ENCODE peak calls at places on chromosomes 16 and 17, in seven cellular contexts. One of them, this sample, is unnamed.

GRCh38 chr16:12124742-12125141 is 148.2 kb downstream of the SNX29 start:
- DNase-seq in left ventricle myocardium inferior: no peak
- DNase-seq in neural crest cell: no peak
- DNase-seq in A549: no peak
- DNase-seq in foreskin fibroblast: no peak
- DNase-seq in ascending aorta: no peak
- DNase-seq in OCI-LY7: peak
- DNase-seq in this sample: no peak

GRCh38 chr17:57617218-57617617 is 127.9 kb downstream of the CCDC182 start:
- DNase-seq in neural crest cell: no peak
- DNase-seq in ascending aorta: no peak
- DNase-seq in OCI-LY7: no peak
- DNase-seq in left ventricle myocardium inferior: no peak
- DNase-seq in foreskin fibroblast: no peak
- DNase-seq in A549: no peak
- DNase-seq in this sample: no peak

GRCh38 chr17:82943751-82944150 is 103.9 kb upstream of the ZNF750 start:
- DNase-seq in foreskin fibroblast: no peak
- DNase-seq in A549: no peak
- DNase-seq in neural crest cell: no peak
- DNase-seq in ascending aorta: no peak
- DNase-seq in OCI-LY7: no peak
- DNase-seq in left ventricle myocardium inferior: peak
- DNase-seq in this sample: no peak

GRCh38 chr16:54933281-54934150 is 2.9 kb downstream of the IRX5 start:
- DNase-seq in neural crest cell: peak
- DNase-seq in A549: no peak
- DNase-seq in ascending aorta: no peak
- DNase-seq in foreskin fibroblast: no peak
- DNase-seq in OCI-LY7: no peak
- DNase-seq in left ventricle myocardium inferior: no peak
- DNase-seq in this sample: no peak

GRCh38 chr16:57694556-57695377 is at the start of gene DRC7:
- DNase-seq in A549: peak
- DNase-seq in ascending aorta: no peak
- DNase-seq in left ventricle myocardium inferior: no peak
- DNase-seq in OCI-LY7: peak
- DNase-seq in neural crest cell: peak
- DNase-seq in foreskin fibroblast: no peak
- DNase-seq in this sample: no peak

GRCh38 chr16:2465653-2466415 is 5.3 kb upstream of the NTN3 start:
- DNase-seq in A549: peak
- DNase-seq in left ventricle myocardium inferior: no peak
- DNase-seq in foreskin fibroblast: no peak
- DNase-seq in OCI-LY7: peak
- DNase-seq in ascending aorta: no peak
- DNase-seq in neural crest cell: no peak
- DNase-seq in this sample: no peak

GRCh38 chr17:69406906-69407305 is 7.6 kb upstream of the MAP2K6 start:
- DNase-seq in OCI-LY7: no peak
- DNase-seq in A549: no peak
- DNase-seq in left ventricle myocardium inferior: no peak
- DNase-seq in ascending aorta: no peak
- DNase-seq in foreskin fibroblast: no peak
- DNase-seq in neural crest cell: no peak
- DNase-seq in this sample: peak

GRCh38 chr16:53428681-53429080 is 5.6 kb upstream of the RBL2 start:
- DNase-seq in A549: no peak
- DNase-seq in left ventricle myocardium inferior: no peak
- DNase-seq in OCI-LY7: no peak
- DNase-seq in ascending aorta: no peak
- DNase-seq in neural crest cell: no peak
- DNase-seq in foreskin fibroblast: no peak
- DNase-seq in this sample: no peak

GRCh38 chr17:45307290-45308015 is 9.4 kb downstream of the MAP3K14 start:
- DNase-seq in foreskin fibroblast: peak
- DNase-seq in OCI-LY7: peak
- DNase-seq in A549: peak
- DNase-seq in left ventricle myocardium inferior: no peak
- DNase-seq in ascending aorta: no peak
- DNase-seq in neural crest cell: no peak
- DNase-seq in this sample: peak

GRCh38 chr16:48687421-48688038 is 77.5 kb upstream of the N4BP1 start:
- DNase-seq in ascending aorta: no peak
- DNase-seq in left ventricle myocardium inferior: peak
- DNase-seq in OCI-LY7: peak
- DNase-seq in foreskin fibroblast: peak
- DNase-seq in neural crest cell: peak
- DNase-seq in A549: peak
- DNase-seq in this sample: peak

GRCh38 chr16:55116165-55116894 is 185.7 kb downstream of the IRX5 start:
- DNase-seq in ascending aorta: no peak
- DNase-seq in OCI-LY7: no peak
- DNase-seq in foreskin fibroblast: peak
- DNase-seq in A549: no peak
- DNase-seq in left ventricle myocardium inferior: no peak
- DNase-seq in neural crest cell: no peak
- DNase-seq in this sample: peak

GRCh38 chr17:76189247-76189646 is 48.2 kb upstream of the FOXJ1 start:
- DNase-seq in A549: no peak
- DNase-seq in neural crest cell: no peak
- DNase-seq in left ventricle myocardium inferior: no peak
- DNase-seq in ascending aorta: no peak
- DNase-seq in foreskin fibroblast: no peak
- DNase-seq in OCI-LY7: no peak
- DNase-seq in this sample: no peak

GRCh38 chr16:84526794-84527485 is 22.5 kb upstream of the MEAK7 start:
- DNase-seq in ascending aorta: no peak
- DNase-seq in A549: no peak
- DNase-seq in neural crest cell: peak
- DNase-seq in OCI-LY7: no peak
- DNase-seq in left ventricle myocardium inferior: peak
- DNase-seq in foreskin fibroblast: peak
- DNase-seq in this sample: no peak

GRCh38 chr16:21980032-21980431 is 20.9 kb downstream of the PDZD9 start:
- DNase-seq in left ventricle myocardium inferior: no peak
- DNase-seq in foreskin fibroblast: no peak
- DNase-seq in neural crest cell: no peak
- DNase-seq in A549: no peak
- DNase-seq in OCI-LY7: no peak
- DNase-seq in ascending aorta: no peak
- DNase-seq in this sample: no peak

GRCh38 chr17:68048996-68049395 is 13.5 kb downstream of the KPNA2 start:
- DNase-seq in ascending aorta: no peak
- DNase-seq in neural crest cell: no peak
- DNase-seq in OCI-LY7: peak
- DNase-seq in foreskin fibroblast: no peak
- DNase-seq in A549: peak
- DNase-seq in left ventricle myocardium inferior: no peak
- DNase-seq in this sample: no peak

GRCh38 chr16:30941600-30942420 is 7.1 kb upstream of the ORAI3 start:
- DNase-seq in left ventricle myocardium inferior: peak
- DNase-seq in ascending aorta: no peak
- DNase-seq in OCI-LY7: peak
- DNase-seq in foreskin fibroblast: no peak
- DNase-seq in A549: peak
- DNase-seq in neural crest cell: peak
- DNase-seq in this sample: no peak

GRCh38 chr17:62859146-62859545 is 51.0 kb upstream of the MARCHF10 start:
- DNase-seq in OCI-LY7: no peak
- DNase-seq in neural crest cell: no peak
- DNase-seq in foreskin fibroblast: peak
- DNase-seq in A549: no peak
- DNase-seq in ascending aorta: no peak
- DNase-seq in left ventricle myocardium inferior: no peak
- DNase-seq in this sample: no peak

GRCh38 chr16:69373019-69373418 is 12.8 kb downstream of the TERF2 start:
- DNase-seq in OCI-LY7: no peak
- DNase-seq in ascending aorta: no peak
- DNase-seq in foreskin fibroblast: no peak
- DNase-seq in A549: no peak
- DNase-seq in neural crest cell: no peak
- DNase-seq in left ventricle myocardium inferior: no peak
- DNase-seq in this sample: no peak

GRCh38 chr16:89291776-89292175 is 74.3 kb downstream of the ZNF778 start:
- DNase-seq in A549: no peak
- DNase-seq in foreskin fibroblast: no peak
- DNase-seq in left ventricle myocardium inferior: no peak
- DNase-seq in neural crest cell: no peak
- DNase-seq in ascending aorta: no peak
- DNase-seq in OCI-LY7: no peak
- DNase-seq in this sample: no peak
- TF ChIP-seq CTCF in A549: no peak
- TF ChIP-seq CTCF in foreskin fibroblast: no peak
- TF ChIP-seq CTCF in left ventricle myocardium inferior: no peak
- TF ChIP-seq CTCF in neural crest cell: no peak
- TF ChIP-seq CTCF in ascending aorta: no peak
- TF ChIP-seq CTCF in OCI-LY7: no peak
- TF ChIP-seq CTCF in this sample: no peak

DNA sequence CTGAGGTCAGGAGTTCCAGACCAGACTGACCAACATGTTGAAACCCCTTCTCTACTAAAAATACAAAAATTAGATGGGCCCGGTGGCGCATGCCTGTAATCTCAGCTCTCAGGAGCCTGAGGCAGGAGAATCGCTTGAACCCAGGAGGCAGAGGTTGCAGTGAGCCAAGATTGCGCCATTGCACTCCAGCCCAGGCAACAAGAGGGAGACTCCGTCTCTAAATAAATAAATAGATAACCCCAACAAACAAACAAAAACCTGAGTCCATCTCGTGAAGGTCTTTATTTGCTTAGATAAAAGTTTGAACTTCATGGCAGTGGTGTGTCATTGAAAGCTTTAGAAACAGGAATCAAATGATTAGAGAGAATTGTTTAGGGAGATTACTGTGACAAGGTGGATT is 167.4 kb downstream of the BCAS3 start:
- DNase-seq in A549: no peak
- DNase-seq in left ventricle myocardium inferior: no peak
- DNase-seq in foreskin fibroblast: no peak
- DNase-seq in OCI-LY7: no peak
- DNase-seq in ascending aorta: no peak
- DNase-seq in neural crest cell: no peak
- DNase-seq in this sample: no peak
- TF ChIP-seq CTCF in A549: no peak
- TF ChIP-seq CTCF in left ventricle myocardium inferior: no peak
- TF ChIP-seq CTCF in foreskin fibroblast: no peak
- TF ChIP-seq CTCF in OCI-LY7: no peak
- TF ChIP-seq CTCF in ascending aorta: no peak
- TF ChIP-seq CTCF in neural crest cell: no peak
- TF ChIP-seq CTCF in this sample: no peak

DNA sequence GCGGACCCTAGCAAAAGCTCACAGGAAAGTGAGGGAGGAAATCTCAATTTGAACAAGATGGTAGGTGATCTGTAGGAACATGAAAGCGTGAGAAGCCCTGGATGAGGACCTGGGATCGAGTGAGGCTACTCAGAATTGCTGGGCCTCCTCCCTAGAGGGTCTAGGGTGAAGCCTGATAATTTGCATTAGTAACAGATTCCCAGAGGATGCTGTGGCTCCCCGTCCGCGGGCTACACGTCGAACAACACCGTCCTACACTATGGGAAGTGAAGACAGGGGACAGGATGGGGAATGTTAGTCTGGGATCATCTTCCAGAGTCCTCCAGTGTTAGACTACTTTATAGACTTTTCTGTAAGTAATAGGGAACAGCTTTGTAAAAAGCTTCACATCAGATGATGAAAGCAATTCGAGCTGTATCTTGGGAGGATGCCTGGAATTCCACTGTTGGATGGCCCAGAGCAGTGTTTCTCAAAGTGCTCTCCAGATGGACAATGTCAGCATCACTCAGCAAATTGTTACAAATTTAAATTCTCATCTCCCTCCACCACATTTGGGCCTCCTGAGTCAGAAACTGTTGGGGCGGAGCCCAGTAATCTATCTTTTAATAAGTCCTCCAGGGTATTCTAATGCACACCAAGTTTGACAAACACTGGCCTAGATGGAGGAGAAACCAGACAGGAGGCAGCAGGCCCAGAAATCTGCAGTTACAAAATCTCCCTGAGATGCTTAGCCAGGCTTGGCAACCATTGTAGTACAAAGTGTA is 6.5 kb downstream of the FNDC8 start:
- DNase-seq in ascending aorta: no peak
- DNase-seq in left ventricle myocardium inferior: peak
- DNase-seq in A549: no peak
- DNase-seq in neural crest cell: no peak
- DNase-seq in OCI-LY7: no peak
- DNase-seq in foreskin fibroblast: peak
- DNase-seq in this sample: peak
- TF ChIP-seq CTCF in ascending aorta: no peak
- TF ChIP-seq CTCF in left ventricle myocardium inferior: no peak
- TF ChIP-seq CTCF in A549: no peak
- TF ChIP-seq CTCF in neural crest cell: no peak
- TF ChIP-seq CTCF in OCI-LY7: no peak
- TF ChIP-seq CTCF in foreskin fibroblast: no peak
- TF ChIP-seq CTCF in this sample: no peak

GRCh38 chr17:79741401-79741750 is 10.6 kb downstream of the ENPP7 start:
- DNase-seq in neural crest cell: no peak
- DNase-seq in left ventricle myocardium inferior: no peak
- DNase-seq in A549: no peak
- DNase-seq in OCI-LY7: no peak
- DNase-seq in ascending aorta: no peak
- DNase-seq in foreskin fibroblast: no peak
- DNase-seq in this sample: no peak

GRCh38 chr17:79741751-79742588 is 11.2 kb downstream of the ENPP7 start:
- DNase-seq in OCI-LY7: peak
- DNase-seq in left ventricle myocardium inferior: peak
- DNase-seq in ascending aorta: no peak
- DNase-seq in foreskin fibroblast: peak
- DNase-seq in neural crest cell: peak
- DNase-seq in A549: peak
- DNase-seq in this sample: no peak

GRCh38 chr17:79742589-79742918 is 11.8 kb downstream of the ENPP7 start:
- DNase-seq in foreskin fibroblast: no peak
- DNase-seq in A549: no peak
- DNase-seq in left ventricle myocardium inferior: no peak
- DNase-seq in ascending aorta: no peak
- DNase-seq in OCI-LY7: no peak
- DNase-seq in neural crest cell: no peak
- DNase-seq in this sample: no peak

GRCh38 chr17:79743614-79744013 is 12.9 kb downstream of the ENPP7 start:
- DNase-seq in foreskin fibroblast: no peak
- DNase-seq in ascending aorta: no peak
- DNase-seq in A549: no peak
- DNase-seq in neural crest cell: no peak
- DNase-seq in OCI-LY7: no peak
- DNase-seq in left ventricle myocardium inferior: no peak
- DNase-seq in this sample: no peak

DNA sequence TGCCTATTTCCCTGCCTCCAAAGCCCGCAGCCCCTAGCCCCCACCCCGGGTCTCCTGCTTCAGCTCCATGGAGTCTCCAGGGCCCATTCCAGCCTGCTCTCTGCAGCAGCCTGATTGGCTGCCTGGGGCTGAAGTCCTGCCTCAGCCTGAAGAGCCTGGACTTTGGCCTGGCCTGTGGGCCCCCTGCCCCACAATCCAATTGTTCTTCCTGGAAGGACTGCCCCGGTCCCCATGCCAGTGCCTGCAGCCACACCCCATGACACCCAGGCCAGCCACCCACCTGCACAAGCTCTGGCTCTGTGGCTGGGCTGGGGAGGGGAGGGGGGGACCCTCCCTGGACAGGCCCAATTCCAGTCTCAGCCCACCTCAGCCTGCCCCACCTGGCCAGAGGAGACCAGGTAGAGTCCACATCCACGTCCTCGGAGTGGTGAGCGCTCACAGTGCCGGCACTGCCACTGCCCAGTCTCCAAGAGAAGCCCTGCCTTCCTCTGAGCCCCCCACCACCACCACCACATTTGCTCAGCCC is 12.3 kb downstream of the ENPP7 start:
- DNase-seq in OCI-LY7: no peak
- DNase-seq in ascending aorta: no peak
- DNase-seq in neural crest cell: no peak
- DNase-seq in left ventricle myocardium inferior: no peak
- DNase-seq in A549: no peak
- DNase-seq in foreskin fibroblast: no peak
- DNase-seq in this sample: no peak
- TF ChIP-seq CTCF in OCI-LY7: no peak
- TF ChIP-seq CTCF in ascending aorta: no peak
- TF ChIP-seq CTCF in neural crest cell: no peak
- TF ChIP-seq CTCF in left ventricle myocardium inferior: no peak
- TF ChIP-seq CTCF in A549: no peak
- TF ChIP-seq CTCF in foreskin fibroblast: no peak
- TF ChIP-seq CTCF in this sample: no peak

This sample was measured in BJ.